ENCODE peak calls at places on chromosomes 7 and 10, in four cellular contexts. One of them, this sample, is unnamed.

GRCh38 chr7:90708841-90709317 is 112.8 kb downstream of the CDK14 start:
- DNase-seq in DMS53: peak
- DNase-seq in cardiac muscle cell: peak
- DNase-seq in activated CD4-positive, alpha-beta T cell treated with anti-CD3 and anti-CD28 coated beads, Interleukin-2, amount 50 U/mL, for 24 hours: no peak
- DNase-seq in this sample: no peak

GRCh38 chr10:27258838-27259532 is 18.4 kb upstream of the ACBD5 start:
- DNase-seq in DMS53: peak
- DNase-seq in cardiac muscle cell: no peak
- DNase-seq in activated CD4-positive, alpha-beta T cell treated with anti-CD3 and anti-CD28 coated beads, Interleukin-2, amount 50 U/mL, for 24 hours: no peak
- DNase-seq in this sample: no peak

GRCh38 chr7:82443044-82443800 is at the start of gene CACNA2D1:
- DNase-seq in DMS53: peak
- DNase-seq in cardiac muscle cell: peak
- DNase-seq in activated CD4-positive, alpha-beta T cell treated with anti-CD3 and anti-CD28 coated beads, Interleukin-2, amount 50 U/mL, for 24 hours: no peak
- DNase-seq in this sample: peak

GRCh38 chr10:34587002-34587740 is 227.9 kb downstream of the PARD3 start:
- DNase-seq in DMS53: no peak
- DNase-seq in cardiac muscle cell: no peak
- DNase-seq in activated CD4-positive, alpha-beta T cell treated with anti-CD3 and anti-CD28 coated beads, Interleukin-2, amount 50 U/mL, for 24 hours: no peak
- DNase-seq in this sample: no peak

GRCh38 chr7:135509589-135509838 is 388 bp downstream of the CNOT4 start:
- DNase-seq in DMS53: no peak
- DNase-seq in cardiac muscle cell: peak
- DNase-seq in activated CD4-positive, alpha-beta T cell treated with anti-CD3 and anti-CD28 coated beads, Interleukin-2, amount 50 U/mL, for 24 hours: no peak
- DNase-seq in this sample: no peak

GRCh38 chr10:102802920-102803534 is 34.2 kb downstream of the CYP17A1 start:
- DNase-seq in DMS53: no peak
- DNase-seq in cardiac muscle cell: peak
- DNase-seq in activated CD4-positive, alpha-beta T cell treated with anti-CD3 and anti-CD28 coated beads, Interleukin-2, amount 50 U/mL, for 24 hours: no peak
- DNase-seq in this sample: no peak

GRCh38 chr7:91041901-91042457 is 222.3 kb upstream of the FZD1 start:
- DNase-seq in DMS53: no peak
- DNase-seq in cardiac muscle cell: no peak
- DNase-seq in activated CD4-positive, alpha-beta T cell treated with anti-CD3 and anti-CD28 coated beads, Interleukin-2, amount 50 U/mL, for 24 hours: no peak
- DNase-seq in this sample: no peak

GRCh38 chr10:79942261-79943185 is 6.4 kb downstream of the SFTPD start:
- DNase-seq in DMS53: no peak
- DNase-seq in cardiac muscle cell: no peak
- DNase-seq in activated CD4-positive, alpha-beta T cell treated with anti-CD3 and anti-CD28 coated beads, Interleukin-2, amount 50 U/mL, for 24 hours: no peak
- DNase-seq in this sample: no peak

GRCh38 chr7:87148332-87148955 is 3.8 kb upstream of the DMTF1 start:
- DNase-seq in DMS53: peak
- DNase-seq in cardiac muscle cell: peak
- DNase-seq in activated CD4-positive, alpha-beta T cell treated with anti-CD3 and anti-CD28 coated beads, Interleukin-2, amount 50 U/mL, for 24 hours: no peak
- DNase-seq in this sample: no peak

GRCh38 chr10:12622691-12623090 is 273.3 kb downstream of the CAMK1D start:
- DNase-seq in DMS53: no peak
- DNase-seq in cardiac muscle cell: no peak
- DNase-seq in activated CD4-positive, alpha-beta T cell treated with anti-CD3 and anti-CD28 coated beads, Interleukin-2, amount 50 U/mL, for 24 hours: no peak
- DNase-seq in this sample: no peak

GRCh38 chr7:47488969-47489342 is 93.0 kb downstream of the TNS3 start:
- DNase-seq in DMS53: no peak
- DNase-seq in cardiac muscle cell: no peak
- DNase-seq in activated CD4-positive, alpha-beta T cell treated with anti-CD3 and anti-CD28 coated beads, Interleukin-2, amount 50 U/mL, for 24 hours: no peak
- DNase-seq in this sample: no peak

GRCh38 chr7:2710256-2710655 is 22.3 kb downstream of the AMZ1 start:
- DNase-seq in DMS53: no peak
- DNase-seq in cardiac muscle cell: no peak
- DNase-seq in activated CD4-positive, alpha-beta T cell treated with anti-CD3 and anti-CD28 coated beads, Interleukin-2, amount 50 U/mL, for 24 hours: no peak
- DNase-seq in this sample: no peak